ENCODE peak calls at places on chromosomes 12 and 14, in four cellular contexts. V, F, K and A are unnamed samples.

GRCh38 chr12:49541140-49541861 is 2.5 kb downstream of the KCNH3 start:
- DNase-seq in F (no peak), K (no peak), V (no peak), A (no peak)

GRCh38 chr14:73784065-73784987 is 67.3 kb upstream of the PTGR2 start:
- DNase-seq in F (peak; percentile 32), K (no peak), V (no peak), A (no peak)

GRCh38 chr12:107591095-107591375 is 94.6 kb upstream of the PWP1 start:
- DNase-seq in F (no peak), K (no peak), V (no peak), A (no peak)

GRCh38 chr12:51082561-51083139 is 746 bp downstream of the CSRNP2 start:
- DNase-seq in K (peak; percentile 35), F (peak; percentile 35), V (no peak), A (no peak)

GRCh38 chr14:72998252-72998903 is 28.5 kb downstream of the ZFYVE1 start:
- DNase-seq in K (no peak), V (no peak), F (no peak), A (no peak)

GRCh38 chr12:51421266-51421884 is 3.3 kb upstream of the SLC4A8 start:
- DNase-seq in V (peak; percentile 27), K (peak; percentile 60), F (peak; percentile 65), A (peak; percentile 15)

GRCh38 chr14:59870277-59871165 is at the start of gene RTN1:
- DNase-seq in K (peak; percentile 18), V (no peak), F (peak; percentile 48), A (peak; percentile 6)

GRCh38 chr12:132003846-132004245 is 54.1 kb downstream of the EP400 start:
- DNase-seq in K (no peak), F (no peak), V (peak; percentile 62), A (no peak)

GRCh38 chr12:41008472-41008871 is 179.6 kb upstream of the PDZRN4 start:
- DNase-seq in K (no peak), V (no peak), F (no peak), A (no peak)

GRCh38 chr12:131684015-131684725 is 26.7 kb upstream of the SFSWAP start:
- DNase-seq in F (no peak), K (no peak), V (no peak), A (no peak)

GRCh38 chr12:102769323-102769916 is 147.6 kb downstream of the PAH start:
- DNase-seq in F (peak; percentile 56), K (peak; percentile 35), V (no peak), A (no peak)

GRCh38 chr12:56315256-56315625 is 547 bp downstream of the CNPY2 start:
- DNase-seq in F (no peak), K (peak; percentile 31), V (no peak), A (no peak)